ENCODE peak calls at places on chromosomes 1 and 21, in eight cellular contexts. C is activated naive CD4-positive, alpha-beta T cell treated with anti-CD3 and anti-CD28 coated beads, Interleukin-2, amount 10 ng/mL, durations not matched to agents 7 days and 5 days; B is stimulated activated CD4-positive, alpha-beta T cell treated with anti-CD3 and anti-CD28 coated beads, Interleukin-2, amount 100 ng/mL, for 24 hours; V is astrocyte of the spinal cord; S is glutamatergic neuron; M is Daoy; F is CD8-positive, alpha-beta T cell; E is thoracic aorta. P is an unnamed sample.

GRCh38 chr1:70978623-70979022 is 69.0 kb downstream of the PTGER3 start:
- DNase-seq in C (no peak), B (no peak), V (no peak), S (no peak), M (no peak), F (no peak), E (no peak), P (no peak)

GRCh38 chr1:176058686-176059085 is 148.4 kb downstream of the COP1 start:
- DNase-seq in C (no peak), B (no peak), V (no peak), S (no peak), M (no peak), F (no peak), E (no peak), P (no peak)

GRCh38 chr1:246320286-246320685 is 186.8 kb downstream of the SMYD3 start:
- DNase-seq in C (no peak), B (no peak), V (no peak), S (no peak), M (no peak), F (no peak), E (no peak), P (no peak)

GRCh38 chr21:44288251-44289110 is 2.8 kb downstream of the AIRE start:
- DNase-seq in C (no peak), B (no peak), V (no peak), S (peak), M (no peak), F (no peak), E (no peak), P (no peak)

GRCh38 chr1:164380893-164381292 is 178.1 kb upstream of the PBX1 start:
- DNase-seq in C (no peak), B (no peak), V (peak), S (no peak), M (peak), F (no peak), E (peak), P (no peak)

GRCh38 chr21:15491100-15491499 is 238.7 kb upstream of the USP25 start:
- DNase-seq in C (no peak), B (no peak), V (no peak), S (no peak), M (no peak), F (no peak), E (no peak), P (no peak)

GRCh38 chr1:225670806-225671733 is 18.1 kb upstream of the ENAH start:
- DNase-seq in C (no peak), B (no peak), V (no peak), S (no peak), M (peak), F (no peak), E (no peak), P (no peak)

GRCh38 chr21:45138199-45139002 is 64.0 kb downstream of the ADARB1 start:
- DNase-seq in C (peak), B (peak), V (peak), S (peak), M (peak), F (peak), E (peak), P (peak)

GRCh38 chr1:30407030-30407861 is 316.1 kb downstream of the MATN1 start:
- DNase-seq in C (no peak), B (peak), V (no peak), S (no peak), M (peak), F (no peak), E (no peak), P (no peak)

GRCh38 chr1:217660353-217661062 is 29.4 kb downstream of the SPATA17 start:
- DNase-seq in C (no peak), B (no peak), V (peak), S (no peak), M (peak), F (no peak), E (no peak), P (peak)

GRCh38 chr1:3436451-3436850 is 18.0 kb upstream of the ARHGEF16 start:
- DNase-seq in C (no peak), B (no peak), V (no peak), S (no peak), M (no peak), F (no peak), E (no peak), P (no peak)

GRCh38 chr1:236830560-236830959 is 35.5 kb downstream of the MTR start:
- DNase-seq in C (no peak), B (no peak), V (no peak), S (no peak), M (no peak), F (no peak), E (no peak), P (no peak)

GRCh38 chr1:179095924-179096323 is 14.1 kb downstream of the TOR3A start:
- DNase-seq in C (no peak), B (no peak), V (no peak), S (no peak), M (no peak), F (no peak), E (no peak), P (no peak)

GRCh38 chr1:97540346-97540888 is 380.4 kb downstream of the DPYD start:
- DNase-seq in C (no peak), B (no peak), V (no peak), S (no peak), M (no peak), F (no peak), E (no peak), P (no peak)

GRCh38 chr1:235597867-235598553 is 51.6 kb downstream of the GNG4 start:
- DNase-seq in C (no peak), B (no peak), V (peak), S (no peak), M (peak), F (no peak), E (no peak), P (no peak)

GRCh38 chr1:22673486-22674409 is 20.7 kb downstream of the C1QB start:
- DNase-seq in C (no peak), B (peak), V (peak), S (peak), M (peak), F (no peak), E (no peak), P (no peak)

GRCh38 chr1:160125761-160126160 is 10.2 kb downstream of the ATP1A2 start:
- DNase-seq in C (no peak), B (no peak), V (peak), S (no peak), M (peak), F (no peak), E (no peak), P (no peak)

GRCh38 chr1:70387507-70387906 is 23.6 kb upstream of the CTH start:
- DNase-seq in C (no peak), B (no peak), V (no peak), S (no peak), M (no peak), F (no peak), E (no peak), P (no peak)

GRCh38 chr1:205319081-205320018 is 2.2 kb downstream of the NUAK2 start:
- DNase-seq in C (peak), B (peak), V (peak), S (no peak), M (peak), F (peak), E (no peak), P (peak)

GRCh38 chr1:209787551-209787950 is 3.2 kb upstream of the C1orf74 start:
- DNase-seq in C (no peak), B (no peak), V (no peak), S (no peak), M (no peak), F (no peak), E (no peak), P (no peak)

GRCh38 chr21:41542727-41543126 is 34.8 kb upstream of the TMPRSS2 start:
- DNase-seq in C (no peak), B (no peak), V (no peak), S (no peak), M (no peak), F (no peak), E (no peak), P (no peak)

GRCh38 chr1:233172201-233172600 is 123.3 kb downstream of the PCNX2 start:
- DNase-seq in C (no peak), B (no peak), V (peak), S (no peak), M (peak), F (no peak), E (no peak), P (peak)

GRCh38 chr1:226990133-226990716 is 50.1 kb downstream of the COQ8A start:
- DNase-seq in C (peak), B (peak), V (no peak), S (no peak), M (no peak), F (peak), E (no peak), P (no peak)

GRCh38 chr1:228131736-228132135 is 8.3 kb upstream of the GUK1 start:
- DNase-seq in C (no peak), B (no peak), V (no peak), S (no peak), M (no peak), F (no peak), E (no peak), P (no peak)

GRCh38 chr1:205915354-205915990 is 27.8 kb downstream of the SLC26A9 start:
- DNase-seq in C (no peak), B (no peak), V (no peak), S (no peak), M (no peak), F (no peak), E (no peak), P (no peak)

GRCh38 chr1:55127827-55128343 is 87.3 kb downstream of the USP24 start:
- DNase-seq in C (no peak), B (no peak), V (peak), S (no peak), M (peak), F (no peak), E (no peak), P (no peak)

GRCh38 chr1:112689196-112689841 is 14.9 kb downstream of the MOV10 start:
- DNase-seq in C (no peak), B (no peak), V (no peak), S (no peak), M (no peak), F (no peak), E (no peak), P (no peak)

GRCh38 chr1:157197906-157198435 is 59.8 kb upstream of the ETV3 start:
- DNase-seq in C (no peak), B (no peak), V (no peak), S (no peak), M (no peak), F (no peak), E (no peak), P (no peak)

GRCh38 chr1:226662704-226663326 is 76.3 kb downstream of the ITPKB start:
- DNase-seq in C (peak), B (peak), V (peak), S (peak), M (peak), F (peak), E (peak), P (peak)

GRCh38 chr1:212512731-212513559 is 80.2 kb downstream of the NENF start:
- DNase-seq in C (no peak), B (no peak), V (peak), S (no peak), M (peak), F (no peak), E (no peak), P (no peak)

GRCh38 chr1:46166521-46167462 is 8.1 kb upstream of the TSPAN1 start:
- DNase-seq in C (peak), B (peak), V (no peak), S (no peak), M (no peak), F (peak), E (no peak), P (no peak)

GRCh38 chr1:2290595-2291510 is 62.7 kb downstream of the SKI start:
- DNase-seq in C (peak), B (peak), V (peak), S (no peak), M (peak), F (peak), E (peak), P (peak)

GRCh38 chr1:12402159-12402673 is 172.4 kb downstream of the VPS13D start:
- DNase-seq in C (no peak), B (no peak), V (no peak), S (no peak), M (no peak), F (no peak), E (no peak), P (no peak)

GRCh38 chr1:76576876-76577817 is 290.1 kb upstream of the ST6GALNAC5 start:
- DNase-seq in C (no peak), B (no peak), V (no peak), S (no peak), M (no peak), F (no peak), E (no peak), P (no peak)

GRCh38 chr1:20255666-20256065 is 35.0 kb upstream of the VWA5B1 start:
- DNase-seq in C (peak), B (no peak), V (peak), S (no peak), M (peak), F (no peak), E (no peak), P (no peak)

GRCh38 chr1:21891081-21891480 is 46.0 kb downstream of the HSPG2 start:
- DNase-seq in C (no peak), B (no peak), V (no peak), S (no peak), M (no peak), F (no peak), E (no peak), P (peak)

P was measured in MM.1S.